ENCODE peak calls at places on chromosomes 12 and 14, in seven cellular contexts. One of them, this sample, is unnamed.

GRCh38 chr12:79689477-79690155 is 1.1 kb downstream of the PAWR start:
- DNase-seq in PC-9: peak; percentile 31
- DNase-seq in uterus: peak; percentile 40
- DNase-seq in neural progenitor cell: peak; percentile 71
- DNase-seq in MV-4-11: no peak
- DNase-seq in progenitor cell of endocrine pancreas: peak; percentile 34
- DNase-seq in RWPE1: no peak
- DNase-seq in this sample: peak; percentile 33

GRCh38 chr12:13950502-13950901 is 30.9 kb downstream of the GRIN2B start:
- DNase-seq in PC-9: no peak
- DNase-seq in uterus: no peak
- DNase-seq in neural progenitor cell: peak; percentile 53
- DNase-seq in MV-4-11: no peak
- DNase-seq in progenitor cell of endocrine pancreas: no peak
- DNase-seq in RWPE1: no peak
- DNase-seq in this sample: no peak

GRCh38 chr14:55458800-55459577 is 18.6 kb upstream of the TBPL2 start:
- DNase-seq in PC-9: no peak
- DNase-seq in uterus: no peak
- DNase-seq in neural progenitor cell: no peak
- DNase-seq in MV-4-11: peak; percentile 33
- DNase-seq in progenitor cell of endocrine pancreas: no peak
- DNase-seq in RWPE1: peak; percentile 73
- DNase-seq in this sample: no peak

GRCh38 chr14:44846232-44846824 is 115.4 kb downstream of the KLHL28 start:
- DNase-seq in PC-9: no peak
- DNase-seq in uterus: no peak
- DNase-seq in neural progenitor cell: peak; percentile 59
- DNase-seq in MV-4-11: peak; percentile 37
- DNase-seq in progenitor cell of endocrine pancreas: no peak
- DNase-seq in RWPE1: peak; percentile 32
- DNase-seq in this sample: peak; percentile 57

GRCh38 chr12:76025601-76026575 is 5.7 kb downstream of the PHLDA1 start:
- DNase-seq in PC-9: peak; percentile 14
- DNase-seq in uterus: no peak
- DNase-seq in neural progenitor cell: no peak
- DNase-seq in MV-4-11: no peak
- DNase-seq in progenitor cell of endocrine pancreas: no peak
- DNase-seq in RWPE1: peak; percentile 8
- DNase-seq in this sample: no peak

GRCh38 chr14:64092940-64093339 is 201.2 kb downstream of the ESR2 start:
- DNase-seq in PC-9: peak; percentile 45
- DNase-seq in uterus: no peak
- DNase-seq in neural progenitor cell: no peak
- DNase-seq in MV-4-11: no peak
- DNase-seq in progenitor cell of endocrine pancreas: no peak
- DNase-seq in RWPE1: no peak
- DNase-seq in this sample: no peak

GRCh38 chr14:73438993-73439392 is 19.4 kb downstream of the NUMB start:
- DNase-seq in PC-9: no peak
- DNase-seq in uterus: no peak
- DNase-seq in neural progenitor cell: no peak
- DNase-seq in MV-4-11: no peak
- DNase-seq in progenitor cell of endocrine pancreas: no peak
- DNase-seq in RWPE1: no peak
- DNase-seq in this sample: no peak

GRCh38 chr14:65336191-65336591 is 76.3 kb upstream of the FUT8 start:
- DNase-seq in PC-9: no peak
- DNase-seq in uterus: no peak
- DNase-seq in neural progenitor cell: no peak
- DNase-seq in MV-4-11: peak; percentile 18
- DNase-seq in progenitor cell of endocrine pancreas: no peak
- DNase-seq in RWPE1: no peak
- DNase-seq in this sample: no peak

GRCh38 chr12:43282106-43282505 is 269.9 kb downstream of the ADAMTS20 start:
- DNase-seq in PC-9: no peak
- DNase-seq in uterus: no peak
- DNase-seq in neural progenitor cell: no peak
- DNase-seq in MV-4-11: no peak
- DNase-seq in progenitor cell of endocrine pancreas: no peak
- DNase-seq in RWPE1: peak; percentile 30
- DNase-seq in this sample: no peak

GRCh38 chr12:130160711-130161231 is 1.5 kb upstream of the FZD10 start:
- DNase-seq in PC-9: no peak
- DNase-seq in uterus: no peak
- DNase-seq in neural progenitor cell: peak; percentile 42
- DNase-seq in MV-4-11: no peak
- DNase-seq in progenitor cell of endocrine pancreas: no peak
- DNase-seq in RWPE1: no peak
- DNase-seq in this sample: no peak

GRCh38 chr12:45302621-45303020 is 86.7 kb downstream of the ANO6 start:
- DNase-seq in PC-9: no peak
- DNase-seq in uterus: no peak
- DNase-seq in neural progenitor cell: no peak
- DNase-seq in MV-4-11: no peak
- DNase-seq in progenitor cell of endocrine pancreas: no peak
- DNase-seq in RWPE1: peak; percentile 17
- DNase-seq in this sample: no peak

GRCh38 chr12:6323340-6323994 is 13.0 kb downstream of the PLEKHG6 start:
- DNase-seq in PC-9: peak; percentile 75
- DNase-seq in uterus: peak; percentile 62
- DNase-seq in neural progenitor cell: peak; percentile 81
- DNase-seq in MV-4-11: peak; percentile 81
- DNase-seq in progenitor cell of endocrine pancreas: no peak
- DNase-seq in RWPE1: peak; percentile 74
- DNase-seq in this sample: peak; percentile 65

GRCh38 chr14:53193193-53193592 is 40.1 kb upstream of the DDHD1 start:
- DNase-seq in PC-9: no peak
- DNase-seq in uterus: no peak
- DNase-seq in neural progenitor cell: no peak
- DNase-seq in MV-4-11: no peak
- DNase-seq in progenitor cell of endocrine pancreas: no peak
- DNase-seq in RWPE1: no peak
- DNase-seq in this sample: no peak

GRCh38 chr12:46359667-46360280 is 12.8 kb downstream of the SLC38A2 start:
- DNase-seq in PC-9: no peak
- DNase-seq in uterus: no peak
- DNase-seq in neural progenitor cell: no peak
- DNase-seq in MV-4-11: no peak
- DNase-seq in progenitor cell of endocrine pancreas: no peak
- DNase-seq in RWPE1: no peak
- DNase-seq in this sample: no peak

GRCh38 chr14:93016275-93016845 is 93.4 kb downstream of the CHGA start:
- DNase-seq in PC-9: no peak
- DNase-seq in uterus: no peak
- DNase-seq in neural progenitor cell: no peak
- DNase-seq in MV-4-11: no peak
- DNase-seq in progenitor cell of endocrine pancreas: no peak
- DNase-seq in RWPE1: no peak
- DNase-seq in this sample: no peak